ENCODE peak calls at places on chromosome 22, in ten cellular contexts. S is fibroblast of pulmonary artery, X is endothelial cell, T is AG09309, K is tibial artery, I is dorsolateral prefrontal cortex, Y is hepatocyte, Q is adrenal gland, E is HepG2, R is mucosa of descending colon. C is an unnamed sample.

GRCh38 chr22:33126881-33127280 is 68.7 kb upstream of the SYN3 start:
- DNase-seq in R (no peak), Y (peak; percentile 32), X (no peak), K (no peak), T (no peak), I (no peak), E (peak; percentile 39), Q (no peak), S (peak; percentile 15), C (peak; percentile 50)

GRCh38 chr22:30609260-30610185 is 2.5 kb downstream of the TCN2 start:
- DNase-seq in R (peak; percentile 70), T (peak; percentile 52), Y (peak; percentile 85), I (no peak), K (peak; percentile 48), Q (peak; percentile 80), S (peak; percentile 78), X (no peak), E (no peak), C (peak; percentile 77)

GRCh38 chr22:29580200-29580810 is 608 bp downstream of the NIPSNAP1 start:
- DNase-seq in T (no peak), X (peak; percentile 10), Q (no peak), Y (peak; percentile 71), K (no peak), R (peak; percentile 53), I (no peak), E (peak; percentile 92), S (no peak), C (no peak)

GRCh38 chr22:30541979-30542810 is 4.3 kb downstream of the SEC14L6 start:
- DNase-seq in Q (peak; percentile 32), I (no peak), X (peak; percentile 40), R (no peak), T (no peak), Y (peak; percentile 46), E (no peak), S (peak; percentile 13), K (no peak), C (no peak)

GRCh38 chr22:37812869-37813678 is 5.3 kb downstream of the GCAT start:
- DNase-seq in T (no peak), K (no peak), I (no peak), Y (no peak), S (no peak), R (no peak), X (no peak), Q (no peak), E (no peak), C (no peak)

GRCh38 chr22:43164636-43165035 is 13.3 kb downstream of the TSPO start:
- DNase-seq in Y (no peak), X (no peak), Q (no peak), T (no peak), I (no peak), R (no peak), K (no peak), E (no peak), S (no peak), C (no peak)

GRCh38 chr22:28986366-28986765 is 75.3 kb downstream of the C22orf31 start:
- DNase-seq in S (peak; percentile 38), Q (no peak), X (no peak), Y (peak; percentile 34), I (no peak), R (no peak), E (peak; percentile 35), K (no peak), T (no peak), C (no peak)

GRCh38 chr22:23684051-23684450 is 6.8 kb upstream of the RGL4 start:
- DNase-seq in E (no peak), S (no peak), T (no peak), Q (peak; percentile 52), Y (no peak), K (no peak), I (no peak), X (no peak), R (no peak), C (no peak)

GRCh38 chr22:17751596-17751995 is 22.7 kb downstream of the BID start:
- DNase-seq in E (no peak), R (no peak), K (no peak), X (no peak), T (no peak), S (no peak), Y (no peak), I (no peak), Q (no peak), C (no peak)

GRCh38 chr22:40922484-40923303 is 28.5 kb upstream of the RBX1 start:
- DNase-seq in E (peak; percentile 40), I (no peak), X (peak; percentile 19), R (no peak), Q (no peak), S (peak; percentile 84), T (peak; percentile 29), K (no peak), Y (peak; percentile 71), C (peak; percentile 66)

GRCh38 chr22:48144318-48144717 is 1381.9 kb downstream of the TBC1D22A start:
- DNase-seq in I (no peak), Q (no peak), X (no peak), K (no peak), E (no peak), T (no peak), S (no peak), Y (no peak), R (no peak), C (no peak)

GRCh38 chr22:48187272-48187855 is 1424.9 kb downstream of the TBC1D22A start:
- DNase-seq in R (no peak), Y (peak; percentile 37), X (no peak), T (no peak), S (no peak), Q (no peak), K (no peak), E (no peak), I (no peak), C (no peak)

GRCh38 chr22:23012081-23012622 is 58.2 kb upstream of the GNAZ start:
- DNase-seq in E (no peak), T (no peak), Q (no peak), I (no peak), K (no peak), S (no peak), R (no peak), Y (no peak), X (no peak), C (no peak)

GRCh38 chr22:35727436-35727835 is 9.8 kb downstream of the APOL5 start:
- DNase-seq in Y (no peak), R (no peak), E (no peak), T (no peak), K (no peak), Q (no peak), X (no peak), I (no peak), S (peak; percentile 81), C (no peak)

DNA sequence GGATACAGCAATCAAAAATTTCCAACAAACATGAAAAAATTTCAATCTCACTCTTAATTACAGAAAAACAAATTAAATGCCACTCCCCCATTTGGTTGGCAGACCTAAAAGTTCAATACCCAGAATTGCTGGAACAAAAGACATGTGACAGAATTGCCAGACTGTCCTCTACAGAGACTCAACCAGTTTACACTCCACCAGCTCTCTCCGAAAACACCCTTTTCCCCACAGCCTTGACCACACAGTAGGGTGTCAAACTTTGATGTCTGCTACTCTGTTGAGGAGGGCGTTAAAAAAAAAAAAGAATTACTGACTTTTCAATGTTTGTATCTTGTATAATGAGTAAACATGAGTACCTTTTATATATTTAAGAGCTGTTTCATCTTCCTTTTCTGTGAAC is 44.7 kb upstream of the YPEL1 start:
- DNase-seq in E (no peak), T (no peak), R (no peak), I (no peak), X (no peak), S (no peak), Y (no peak), Q (no peak), K (no peak), C (no peak)
- TF ChIP-seq CTCF in E (no peak), T (no peak), R (no peak), I (no peak), X (no peak), S (no peak), Y (no peak), Q (no peak), K (no peak), C (no peak)

GRCh38 chr22:46027219-46028068 is 50.5 kb upstream of the WNT7B start:
- DNase-seq in E (peak; percentile 46), T (no peak), I (peak; percentile 86), X (no peak), K (peak; percentile 59), Y (peak; percentile 78), R (peak; percentile 88), Q (peak; percentile 85), S (no peak), C (no peak)
- TF ChIP-seq CTCF in E (peak; percentile 49), T (no peak), I (peak; percentile 45), X (no peak), K (peak; percentile 27), Y (no peak), R (no peak), Q (no peak), S (no peak), C (no peak)

DNA sequence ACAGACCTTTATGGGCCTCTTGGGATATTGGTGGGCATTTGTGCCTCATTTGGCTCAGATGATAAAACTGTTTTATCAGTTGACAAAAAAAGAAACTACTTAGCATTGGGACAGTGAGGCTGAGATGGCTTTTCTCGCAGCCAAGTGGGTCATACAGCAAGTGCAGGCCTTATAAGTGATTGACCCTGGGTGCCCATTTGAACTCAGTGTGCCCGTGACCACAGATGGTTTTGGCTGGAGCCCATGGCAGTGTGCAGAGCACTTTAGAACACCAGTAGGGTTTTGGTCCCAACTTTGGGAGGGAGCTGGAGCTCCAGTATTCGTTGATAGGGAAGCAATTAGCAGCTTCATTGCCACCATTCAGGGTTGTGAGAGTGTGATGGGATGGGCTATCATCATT is 404.5 kb upstream of the LARGE1 start:
- DNase-seq in R (no peak), Q (no peak), Y (no peak), I (no peak), T (no peak), S (no peak), X (no peak), K (no peak), E (no peak), C (no peak)
- TF ChIP-seq CTCF in R (no peak), Q (no peak), Y (no peak), I (no peak), T (no peak), S (no peak), X (no peak), K (no peak), E (no peak), C (no peak)

GRCh38 chr22:44366372-44367310 is 53.9 kb upstream of the SHISAL1 start:
- DNase-seq in E (no peak), Y (no peak), K (no peak), S (peak; percentile 36), R (peak; percentile 13), T (no peak), X (no peak), I (no peak), Q (peak; percentile 15), C (no peak)

GRCh38 chr22:44368611-44369010 is 55.9 kb upstream of the SHISAL1 start:
- DNase-seq in X (no peak), I (no peak), T (no peak), E (no peak), S (no peak), Y (no peak), K (no peak), Q (peak; percentile 4), R (peak; percentile 3), C (no peak)

GRCh38 chr22:44369916-44370804 is 57.4 kb upstream of the SHISAL1 start:
- DNase-seq in X (no peak), E (no peak), I (no peak), Y (no peak), Q (no peak), K (no peak), T (no peak), R (peak; percentile 15), S (no peak), C (no peak)

GRCh38 chr22:44371741-44372525 is 59.2 kb upstream of the SHISAL1 start:
- DNase-seq in Y (no peak), S (no peak), E (no peak), I (no peak), T (no peak), K (no peak), Q (no peak), R (peak; percentile 4), X (no peak), C (no peak)

GRCh38 chr22:44369241-44369652 is 56.5 kb upstream of the SHISAL1 start:
- DNase-seq in X (peak; percentile 29), Q (no peak), S (no peak), R (peak; percentile 14), I (no peak), Y (no peak), K (no peak), T (no peak), E (no peak), C (no peak)
- TF ChIP-seq CTCF in X (peak; percentile 55), Q (no peak), S (peak; percentile 9), R (no peak), I (no peak), Y (no peak), K (no peak), T (no peak), E (no peak), C (no peak)

C was measured in MCF 10A.